ENCODE peak calls at places on chromosome 21, in eight cellular contexts. H is adrenal gland; P is mucosa of descending colon; D is A549; V is stomach; B is CD8-positive, alpha-beta T cell; Q is kidney; Z is left lung. S is an unnamed sample.

GRCh38 chr21:26169061-26169610 is 1.4 kb downstream of the APP start:
- DNase-seq in Z (no peak), Q (peak; percentile 80), H (peak; percentile 58), B (peak; percentile 44), D (peak; percentile 43), P (no peak), V (peak; percentile 51), S (peak; percentile 8)

GRCh38 chr21:33972539-33972938 is 56.9 kb upstream of the ATP5PO start:
- DNase-seq in Z (no peak), V (no peak), H (no peak), Q (no peak), B (no peak), P (no peak), D (no peak), S (no peak)

GRCh38 chr21:45043541-45044020 is 30.8 kb upstream of the ADARB1 start:
- DNase-seq in B (no peak), P (no peak), Z (no peak), V (no peak), Q (no peak), D (no peak), H (no peak), S (no peak)

GRCh38 chr21:31370893-31371652 is 27.0 kb upstream of the TIAM1 start:
- DNase-seq in P (no peak), H (no peak), Z (no peak), V (no peak), D (no peak), B (no peak), Q (no peak), S (no peak)

GRCh38 chr21:26449161-26449560 is 123.9 kb downstream of the CYYR1 start:
- DNase-seq in D (no peak), H (no peak), V (no peak), Z (no peak), P (no peak), B (no peak), Q (no peak), S (no peak)

GRCh38 chr21:36471254-36471723 is 8.6 kb downstream of the CLDN14 start:
- DNase-seq in Q (no peak), D (peak; percentile 58), P (no peak), Z (no peak), H (no peak), V (no peak), B (no peak), S (no peak)

GRCh38 chr21:41465176-41465781 is 39.2 kb downstream of the MX1 start:
- DNase-seq in D (no peak), H (no peak), V (no peak), Z (no peak), P (no peak), B (no peak), Q (peak; percentile 63), S (no peak)

GRCh38 chr21:35635261-35635660 is 425.1 kb downstream of the SETD4 start:
- DNase-seq in V (no peak), Z (no peak), Q (no peak), H (no peak), P (no peak), D (no peak), B (no peak), S (no peak)

GRCh38 chr21:17660449-17660848 is 47.7 kb upstream of the BTG3 start:
- DNase-seq in P (no peak), V (no peak), H (no peak), D (no peak), Z (no peak), Q (no peak), B (no peak), S (no peak)

GRCh38 chr21:34179204-34179935 is 106.0 kb downstream of the MRPS6 start:
- DNase-seq in D (no peak), Q (no peak), H (no peak), V (no peak), B (no peak), P (no peak), Z (no peak), S (no peak)

GRCh38 chr21:15645830-15646229 is 84.0 kb upstream of the USP25 start:
- DNase-seq in D (no peak), Q (no peak), Z (no peak), B (no peak), P (no peak), H (no peak), V (no peak), S (no peak)

GRCh38 chr21:41403966-41404365 is 22.1 kb upstream of the MX1 start:
- DNase-seq in Z (no peak), P (no peak), H (no peak), Q (no peak), V (no peak), B (no peak), D (no peak), S (no peak)

GRCh38 chr21:35925497-35925896 is 134.8 kb downstream of the SETD4 start:
- DNase-seq in B (no peak), P (no peak), Q (peak; percentile 77), H (peak; percentile 73), D (no peak), V (peak; percentile 39), Z (no peak), S (no peak)

GRCh38 chr21:21921410-21922232 is 923.4 kb downstream of the NCAM2 start:
- DNase-seq in B (no peak), D (no peak), Q (no peak), Z (no peak), V (no peak), P (no peak), H (no peak), S (no peak)

GRCh38 chr21:9738527-9738926 is 782.9 kb upstream of the TPTE start:
- DNase-seq in H (no peak), B (no peak), V (no peak), D (no peak), Z (no peak), P (no peak), Q (peak; percentile 35), S (no peak)

GRCh38 chr21:9739240-9739639 is 782.1 kb upstream of the TPTE start:
- DNase-seq in H (no peak), V (no peak), D (no peak), B (no peak), Q (no peak), P (no peak), Z (peak; percentile 61), S (no peak)

GRCh38 chr21:9735421-9735961 is 785.9 kb upstream of the TPTE start:
- DNase-seq in H (no peak), Z (peak; percentile 84), P (no peak), D (no peak), V (no peak), Q (peak; percentile 83), B (no peak), S (no peak)

GRCh38 chr21:9737871-9738520 is 783.4 kb upstream of the TPTE start:
- DNase-seq in Q (peak; percentile 34), P (no peak), B (no peak), H (no peak), D (no peak), Z (no peak), V (no peak), S (no peak)

DNA sequence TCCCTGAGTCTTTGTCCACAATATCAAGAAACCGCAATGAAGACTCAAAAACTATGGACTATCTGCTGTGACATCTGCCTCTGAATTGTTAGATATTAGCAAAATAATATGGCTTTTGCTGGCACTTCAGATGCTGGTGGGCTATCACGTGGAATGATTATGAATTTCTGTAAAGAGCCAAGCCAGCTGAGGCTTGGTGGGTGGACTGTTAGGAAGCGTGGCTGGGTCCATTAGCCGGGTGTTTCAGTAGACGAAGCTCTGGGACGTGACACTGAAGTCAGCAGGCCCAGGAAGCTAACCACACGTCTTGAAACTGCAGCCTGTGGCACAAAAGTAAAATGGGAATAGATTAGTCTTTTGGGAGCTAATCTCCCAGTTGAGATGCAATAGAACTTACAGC is 780.0 kb upstream of the TPTE start:
- DNase-seq in D (no peak), B (no peak), P (no peak), H (no peak), V (no peak), Z (no peak), Q (no peak), S (no peak)
- H3K9me3 ChIP-seq in D (no peaks in the 10 kb centered on the region), B (peaks cover 9% of the 10 kb centered on the region), P (peaks cover 91% of the 10 kb centered on the region), H (no peaks in the 10 kb centered on the region), V (peaks cover 45% of the 10 kb centered on the region), Z (peaks cover 74% of the 10 kb centered on the region), Q (peaks cover 7% of the 10 kb centered on the region), S (no peaks in the 10 kb centered on the region)

DNA sequence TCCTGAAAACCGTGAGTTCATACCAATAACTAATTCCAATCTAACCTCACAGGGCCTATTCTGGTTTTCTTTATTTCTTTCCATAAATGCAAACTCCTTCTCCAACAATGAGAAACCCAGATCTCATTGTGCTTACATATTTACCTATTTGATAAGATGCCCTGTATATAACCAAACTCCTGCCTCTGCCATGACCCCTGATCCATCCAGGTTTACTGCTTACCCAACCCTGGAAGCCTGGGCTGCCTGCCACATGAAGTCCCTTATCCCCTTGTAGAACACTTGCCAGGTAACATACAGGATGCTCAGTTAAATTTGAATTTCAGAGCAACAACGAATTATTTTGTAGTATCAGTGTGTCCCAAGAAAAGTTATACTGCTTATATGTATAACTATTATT is 766.1 kb downstream of the LTN1 start:
- DNase-seq in D (no peak), B (no peak), Q (no peak), Z (no peak), V (no peak), H (no peak), P (no peak), S (no peak)
- H3K9me3 ChIP-seq in D (no peaks in the 10 kb centered on the region), B (no peaks in the 10 kb centered on the region), Q (no peaks in the 10 kb centered on the region), Z (no peaks in the 10 kb centered on the region), V (no peaks in the 10 kb centered on the region), H (no peaks in the 10 kb centered on the region), P (no peaks in the 10 kb centered on the region), S (no peaks in the 10 kb centered on the region)

DNA sequence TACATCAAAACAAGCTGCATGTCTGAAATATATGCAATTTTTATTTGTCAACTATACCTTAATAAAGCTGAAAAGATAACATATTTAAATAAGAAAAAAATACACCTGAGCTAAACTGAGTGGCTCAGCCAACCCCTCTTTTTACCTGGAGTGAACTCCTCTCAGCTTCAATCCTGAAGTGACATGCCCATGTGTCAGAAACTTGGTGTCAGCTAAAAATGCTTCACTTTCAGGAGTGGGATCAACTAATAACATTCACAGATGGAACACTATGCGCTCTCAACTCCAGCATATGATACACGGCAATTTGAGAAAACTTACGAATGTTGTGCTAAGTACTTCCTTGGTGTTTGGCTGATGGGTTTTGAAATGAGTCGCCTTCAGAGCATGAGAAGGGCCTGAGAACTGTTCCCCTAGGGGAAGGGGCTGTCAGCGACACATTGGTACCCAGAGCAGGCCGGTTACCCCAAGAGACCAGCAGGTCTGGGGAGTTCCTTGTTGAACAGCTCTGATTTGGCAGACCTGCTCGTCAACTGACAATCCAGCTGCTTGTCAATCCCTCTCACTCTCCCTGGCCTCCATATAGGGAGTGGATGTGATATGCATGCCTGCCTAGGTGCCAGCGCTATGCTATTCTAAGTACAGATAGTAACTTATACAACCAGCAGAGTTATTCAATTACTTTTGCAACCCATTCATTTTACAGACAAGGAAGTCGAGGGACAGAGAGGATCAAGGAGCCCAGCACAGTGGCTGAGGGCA is 267.7 kb downstream of the PCP4 start:
- DNase-seq in Z (no peak), P (no peak), D (no peak), H (no peak), V (no peak), B (no peak), Q (no peak), S (no peak)
- H3K9me3 ChIP-seq in Z (no peaks in the 10 kb centered on the region), P (no peaks in the 10 kb centered on the region), D (no peaks in the 10 kb centered on the region), H (no peaks in the 10 kb centered on the region), V (peaks cover 8% of the 10 kb centered on the region), B (no peaks in the 10 kb centered on the region), Q (peaks cover 4% of the 10 kb centered on the region), S (no peaks in the 10 kb centered on the region)

DNA sequence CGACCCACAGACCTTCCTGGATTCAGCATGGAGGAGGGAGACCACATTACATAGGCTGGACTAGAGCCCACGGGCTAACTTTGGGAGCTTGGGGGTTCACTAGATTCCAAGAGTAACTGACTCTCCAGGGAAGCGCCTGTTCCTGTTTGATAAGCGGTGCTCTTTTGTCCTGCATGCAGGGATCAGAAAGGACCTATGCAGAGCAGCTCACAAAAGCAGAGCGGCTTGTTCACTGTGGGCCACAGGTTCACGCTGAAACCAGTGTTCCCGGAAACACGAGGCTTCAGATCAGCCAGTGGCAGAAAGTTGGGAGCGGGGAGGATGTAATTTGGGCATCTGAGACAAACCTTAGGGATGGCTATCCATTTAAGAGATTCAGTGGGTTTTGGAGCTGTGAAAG is 403.9 kb downstream of the PCP4 start:
- DNase-seq in P (no peak), B (no peak), Z (no peak), V (no peak), Q (no peak), H (no peak), D (no peak), S (no peak)
- H3K9me3 ChIP-seq in P (no peaks in the 10 kb centered on the region), B (no peaks in the 10 kb centered on the region), Z (no peaks in the 10 kb centered on the region), V (no peaks in the 10 kb centered on the region), Q (no peaks in the 10 kb centered on the region), H (no peaks in the 10 kb centered on the region), D (no peaks in the 10 kb centered on the region), S (no peaks in the 10 kb centered on the region)